ENCODE peak calls at places on chromosomes 5 and 9, in nine cellular contexts. One of them, this sample, is unnamed.

GRCh38 chr5:69493235-69493925 is 790 bp downstream of the OCLN start:
- DNase-seq in stimulated activated naive CD8-positive, alpha-beta T cell treated with anti-CD3 and anti-CD28 coated beads, Interleukin-15, amount 100 ng/mL, for 72 hours: peak
- DNase-seq in stimulated activated CD4-positive, alpha-beta T cell treated with anti-CD3 and anti-CD28 coated beads, Interleukin-15, amount 100 ng/mL, for 48 hours: no peak
- DNase-seq in heart left ventricle: no peak
- DNase-seq in dermis blood vessel endothelial cell: peak
- DNase-seq in retina: peak
- DNase-seq in B cell: peak
- DNase-seq in LHCN-M2: peak
- DNase-seq in lung microvascular endothelial cell: peak
- DNase-seq in this sample: no peak

GRCh38 chr5:38373733-38374132 is 115.4 kb downstream of the EGFLAM start:
- DNase-seq in retina: no peak
- DNase-seq in dermis blood vessel endothelial cell: no peak
- DNase-seq in lung microvascular endothelial cell: no peak
- DNase-seq in heart left ventricle: no peak
- DNase-seq in LHCN-M2: peak
- DNase-seq in B cell: no peak
- DNase-seq in stimulated activated CD4-positive, alpha-beta T cell treated with anti-CD3 and anti-CD28 coated beads, Interleukin-15, amount 100 ng/mL, for 48 hours: no peak
- DNase-seq in stimulated activated naive CD8-positive, alpha-beta T cell treated with anti-CD3 and anti-CD28 coated beads, Interleukin-15, amount 100 ng/mL, for 72 hours: no peak
- DNase-seq in this sample: no peak

GRCh38 chr5:143466632-143467031 is 63.1 kb upstream of the NR3C1 start:
- DNase-seq in lung microvascular endothelial cell: no peak
- DNase-seq in dermis blood vessel endothelial cell: no peak
- DNase-seq in stimulated activated CD4-positive, alpha-beta T cell treated with anti-CD3 and anti-CD28 coated beads, Interleukin-15, amount 100 ng/mL, for 48 hours: no peak
- DNase-seq in retina: no peak
- DNase-seq in LHCN-M2: no peak
- DNase-seq in stimulated activated naive CD8-positive, alpha-beta T cell treated with anti-CD3 and anti-CD28 coated beads, Interleukin-15, amount 100 ng/mL, for 72 hours: no peak
- DNase-seq in heart left ventricle: no peak
- DNase-seq in B cell: no peak
- DNase-seq in this sample: no peak

GRCh38 chr5:101915559-101915958 is 380.5 kb downstream of the SLCO4C1 start:
- DNase-seq in stimulated activated CD4-positive, alpha-beta T cell treated with anti-CD3 and anti-CD28 coated beads, Interleukin-15, amount 100 ng/mL, for 48 hours: no peak
- DNase-seq in stimulated activated naive CD8-positive, alpha-beta T cell treated with anti-CD3 and anti-CD28 coated beads, Interleukin-15, amount 100 ng/mL, for 72 hours: no peak
- DNase-seq in B cell: no peak
- DNase-seq in dermis blood vessel endothelial cell: no peak
- DNase-seq in retina: no peak
- DNase-seq in heart left ventricle: no peak
- DNase-seq in LHCN-M2: no peak
- DNase-seq in lung microvascular endothelial cell: no peak
- DNase-seq in this sample: no peak

GRCh38 chr5:115838885-115839518 is 2.4 kb downstream of the ATG12 start:
- DNase-seq in heart left ventricle: no peak
- DNase-seq in lung microvascular endothelial cell: peak
- DNase-seq in B cell: peak
- DNase-seq in stimulated activated naive CD8-positive, alpha-beta T cell treated with anti-CD3 and anti-CD28 coated beads, Interleukin-15, amount 100 ng/mL, for 72 hours: no peak
- DNase-seq in dermis blood vessel endothelial cell: peak
- DNase-seq in stimulated activated CD4-positive, alpha-beta T cell treated with anti-CD3 and anti-CD28 coated beads, Interleukin-15, amount 100 ng/mL, for 48 hours: no peak
- DNase-seq in LHCN-M2: peak
- DNase-seq in retina: peak
- DNase-seq in this sample: no peak

GRCh38 chr5:62005551-62005950 is 300.5 kb upstream of the KIF2A start:
- DNase-seq in retina: no peak
- DNase-seq in dermis blood vessel endothelial cell: no peak
- DNase-seq in heart left ventricle: no peak
- DNase-seq in LHCN-M2: no peak
- DNase-seq in stimulated activated naive CD8-positive, alpha-beta T cell treated with anti-CD3 and anti-CD28 coated beads, Interleukin-15, amount 100 ng/mL, for 72 hours: no peak
- DNase-seq in stimulated activated CD4-positive, alpha-beta T cell treated with anti-CD3 and anti-CD28 coated beads, Interleukin-15, amount 100 ng/mL, for 48 hours: no peak
- DNase-seq in B cell: no peak
- DNase-seq in lung microvascular endothelial cell: no peak
- DNase-seq in this sample: no peak

GRCh38 chr9:115109486-115109885 is 8.5 kb downstream of the TNC start:
- DNase-seq in retina: no peak
- DNase-seq in dermis blood vessel endothelial cell: no peak
- DNase-seq in lung microvascular endothelial cell: no peak
- DNase-seq in B cell: no peak
- DNase-seq in LHCN-M2: peak
- DNase-seq in heart left ventricle: no peak
- DNase-seq in stimulated activated naive CD8-positive, alpha-beta T cell treated with anti-CD3 and anti-CD28 coated beads, Interleukin-15, amount 100 ng/mL, for 72 hours: no peak
- DNase-seq in stimulated activated CD4-positive, alpha-beta T cell treated with anti-CD3 and anti-CD28 coated beads, Interleukin-15, amount 100 ng/mL, for 48 hours: no peak
- DNase-seq in this sample: no peak

GRCh38 chr5:176716320-176716719 is 69.0 kb downstream of the TSPAN17 start:
- DNase-seq in retina: no peak
- DNase-seq in lung microvascular endothelial cell: peak
- DNase-seq in dermis blood vessel endothelial cell: peak
- DNase-seq in B cell: no peak
- DNase-seq in stimulated activated CD4-positive, alpha-beta T cell treated with anti-CD3 and anti-CD28 coated beads, Interleukin-15, amount 100 ng/mL, for 48 hours: no peak
- DNase-seq in LHCN-M2: peak
- DNase-seq in heart left ventricle: no peak
- DNase-seq in stimulated activated naive CD8-positive, alpha-beta T cell treated with anti-CD3 and anti-CD28 coated beads, Interleukin-15, amount 100 ng/mL, for 72 hours: no peak
- DNase-seq in this sample: no peak

GRCh38 chr9:69605406-69605805 is 66.8 kb downstream of the APBA1 start:
- DNase-seq in stimulated activated naive CD8-positive, alpha-beta T cell treated with anti-CD3 and anti-CD28 coated beads, Interleukin-15, amount 100 ng/mL, for 72 hours: no peak
- DNase-seq in LHCN-M2: no peak
- DNase-seq in lung microvascular endothelial cell: no peak
- DNase-seq in retina: no peak
- DNase-seq in dermis blood vessel endothelial cell: peak
- DNase-seq in B cell: no peak
- DNase-seq in heart left ventricle: no peak
- DNase-seq in stimulated activated CD4-positive, alpha-beta T cell treated with anti-CD3 and anti-CD28 coated beads, Interleukin-15, amount 100 ng/mL, for 48 hours: no peak
- DNase-seq in this sample: no peak

GRCh38 chr9:129850821-129851540 is 15.7 kb downstream of the USP20 start:
- DNase-seq in stimulated activated naive CD8-positive, alpha-beta T cell treated with anti-CD3 and anti-CD28 coated beads, Interleukin-15, amount 100 ng/mL, for 72 hours: no peak
- DNase-seq in lung microvascular endothelial cell: no peak
- DNase-seq in LHCN-M2: no peak
- DNase-seq in retina: no peak
- DNase-seq in B cell: no peak
- DNase-seq in dermis blood vessel endothelial cell: no peak
- DNase-seq in stimulated activated CD4-positive, alpha-beta T cell treated with anti-CD3 and anti-CD28 coated beads, Interleukin-15, amount 100 ng/mL, for 48 hours: no peak
- DNase-seq in heart left ventricle: no peak
- DNase-seq in this sample: no peak

GRCh38 chr9:78167356-78167755 is 68.5 kb upstream of the CEP78 start:
- DNase-seq in heart left ventricle: no peak
- DNase-seq in stimulated activated naive CD8-positive, alpha-beta T cell treated with anti-CD3 and anti-CD28 coated beads, Interleukin-15, amount 100 ng/mL, for 72 hours: no peak
- DNase-seq in B cell: no peak
- DNase-seq in stimulated activated CD4-positive, alpha-beta T cell treated with anti-CD3 and anti-CD28 coated beads, Interleukin-15, amount 100 ng/mL, for 48 hours: no peak
- DNase-seq in lung microvascular endothelial cell: no peak
- DNase-seq in LHCN-M2: no peak
- DNase-seq in retina: no peak
- DNase-seq in dermis blood vessel endothelial cell: peak
- DNase-seq in this sample: no peak

GRCh38 chr9:72888032-72888431 is 64.8 kb downstream of the ALDH1A1 start:
- DNase-seq in heart left ventricle: no peak
- DNase-seq in lung microvascular endothelial cell: no peak
- DNase-seq in dermis blood vessel endothelial cell: no peak
- DNase-seq in B cell: no peak
- DNase-seq in stimulated activated CD4-positive, alpha-beta T cell treated with anti-CD3 and anti-CD28 coated beads, Interleukin-15, amount 100 ng/mL, for 48 hours: no peak
- DNase-seq in stimulated activated naive CD8-positive, alpha-beta T cell treated with anti-CD3 and anti-CD28 coated beads, Interleukin-15, amount 100 ng/mL, for 72 hours: no peak
- DNase-seq in LHCN-M2: peak
- DNase-seq in retina: no peak
- DNase-seq in this sample: no peak

GRCh38 chr5:39452846-39453245 is 28.1 kb upstream of the DAB2 start:
- DNase-seq in dermis blood vessel endothelial cell: no peak
- DNase-seq in retina: no peak
- DNase-seq in B cell: no peak
- DNase-seq in stimulated activated naive CD8-positive, alpha-beta T cell treated with anti-CD3 and anti-CD28 coated beads, Interleukin-15, amount 100 ng/mL, for 72 hours: no peak
- DNase-seq in LHCN-M2: no peak
- DNase-seq in heart left ventricle: no peak
- DNase-seq in lung microvascular endothelial cell: no peak
- DNase-seq in stimulated activated CD4-positive, alpha-beta T cell treated with anti-CD3 and anti-CD28 coated beads, Interleukin-15, amount 100 ng/mL, for 48 hours: no peak
- DNase-seq in this sample: no peak

GRCh38 chr5:57368010-57368409 is 114.6 kb downstream of the ACTBL2 start:
- DNase-seq in dermis blood vessel endothelial cell: no peak
- DNase-seq in heart left ventricle: no peak
- DNase-seq in stimulated activated naive CD8-positive, alpha-beta T cell treated with anti-CD3 and anti-CD28 coated beads, Interleukin-15, amount 100 ng/mL, for 72 hours: no peak
- DNase-seq in lung microvascular endothelial cell: no peak
- DNase-seq in stimulated activated CD4-positive, alpha-beta T cell treated with anti-CD3 and anti-CD28 coated beads, Interleukin-15, amount 100 ng/mL, for 48 hours: no peak
- DNase-seq in LHCN-M2: no peak
- DNase-seq in retina: no peak
- DNase-seq in B cell: no peak
- DNase-seq in this sample: no peak

GRCh38 chr9:110261631-110262030 is 5.3 kb upstream of the TXN start:
- DNase-seq in B cell: no peak
- DNase-seq in LHCN-M2: no peak
- DNase-seq in heart left ventricle: no peak
- DNase-seq in stimulated activated CD4-positive, alpha-beta T cell treated with anti-CD3 and anti-CD28 coated beads, Interleukin-15, amount 100 ng/mL, for 48 hours: no peak
- DNase-seq in retina: no peak
- DNase-seq in lung microvascular endothelial cell: no peak
- DNase-seq in stimulated activated naive CD8-positive, alpha-beta T cell treated with anti-CD3 and anti-CD28 coated beads, Interleukin-15, amount 100 ng/mL, for 72 hours: no peak
- DNase-seq in dermis blood vessel endothelial cell: no peak
- DNase-seq in this sample: no peak